ENCODE peak calls at places on chromosome 16, in four cellular contexts. L, D, R and X are unnamed samples.

GRCh38 chr16:7171151-7171550 is 161.5 kb upstream of the RBFOX1 start:
- DNase-seq in L (no peak), D (no peak), R (no peak), X (no peak)

GRCh38 chr16:83356266-83356665 is 451.5 kb upstream of the HSBP1 start:
- DNase-seq in L (peak), D (peak), R (peak), X (peak)

GRCh38 chr16:457732-458400 is 32.4 kb downstream of the RAB11FIP3 start:
- DNase-seq in L (no peak), D (no peak), R (peak), X (no peak)

GRCh38 chr16:67240506-67240905 is 6.8 kb downstream of the FHOD1 start:
- DNase-seq in L (no peak), D (no peak), R (no peak), X (no peak)

GRCh38 chr16:87541004-87541881 is 48.4 kb upstream of the ZCCHC14 start:
- DNase-seq in L (peak), D (no peak), R (peak), X (no peak)

GRCh38 chr16:71837150-71837549 is 8.6 kb upstream of the ATXN1L start:
- DNase-seq in L (no peak), D (no peak), R (no peak), X (no peak)

GRCh38 chr16:85173077-85173980 is 61.1 kb upstream of the CIBAR2 start:
- DNase-seq in L (no peak), D (peak), R (peak), X (no peak)

GRCh38 chr16:85563515-85564276 is 49.4 kb upstream of the GSE1 start:
- DNase-seq in L (no peak), D (peak), R (peak), X (peak)

GRCh38 chr16:55439101-55439690 is 39.8 kb upstream of the MMP2 start:
- DNase-seq in L (no peak), D (no peak), R (no peak), X (no peak)

GRCh38 chr16:50941651-50942050 is 199.8 kb downstream of the CYLD start:
- DNase-seq in L (no peak), D (no peak), R (no peak), X (no peak)

GRCh38 chr16:2973605-2974318 is 4.6 kb downstream of the PAQR4 start:
- DNase-seq in L (no peak), D (no peak), R (no peak), X (no peak)

GRCh38 chr16:88292007-88292940 is 90.5 kb upstream of the ZNF469 start:
- DNase-seq in L (no peak), D (no peak), R (peak), X (no peak)

GRCh38 chr16:3266873-3267537 is 10.6 kb upstream of the MEFV start:
- DNase-seq in L (peak), D (no peak), R (peak), X (peak)

GRCh38 chr16:85125570-85126382 is 13.5 kb upstream of the CIBAR2 start:
- DNase-seq in L (no peak), D (no peak), R (no peak), X (no peak)

GRCh38 chr16:57391708-57392107 is 12.9 kb upstream of the CCL17 start:
- DNase-seq in L (no peak), D (no peak), R (no peak), X (no peak)

GRCh38 chr16:3029499-3030127 is 5.8 kb downstream of the THOC6 start:
- DNase-seq in L (no peak), D (peak), R (peak), X (no peak)

GRCh38 chr16:85352221-85352620 is 239.9 kb upstream of the CIBAR2 start:
- DNase-seq in L (no peak), D (no peak), R (no peak), X (no peak)

GRCh38 chr16:58377932-58378331 is 14.3 kb upstream of the GINS3 start:
- DNase-seq in L (no peak), D (no peak), R (no peak), X (no peak)

GRCh38 chr16:56669840-56670639 is 426 bp downstream of the MT1H start:
- DNase-seq in L (no peak), D (no peak), R (no peak), X (no peak)

GRCh38 chr16:86635181-86635580 is 56.8 kb downstream of the FOXL1 start:
- DNase-seq in L (no peak), D (no peak), R (no peak), X (no peak)

GRCh38 chr16:83839561-83839960 is 31.8 kb downstream of the HSBP1 start:
- DNase-seq in L (no peak), D (no peak), R (no peak), X (no peak)

GRCh38 chr16:76940251-76940650 is 250.7 kb upstream of the MON1B start:
- DNase-seq in L (no peak), D (no peak), R (no peak), X (no peak)

GRCh38 chr16:12027091-12027490 is 50.6 kb downstream of the SNX29 start:
- DNase-seq in L (no peak), D (no peak), R (peak), X (no peak)

GRCh38 chr16:57089406-57089805 is 3.0 kb upstream of the CPNE2 start:
- DNase-seq in L (no peak), D (no peak), R (no peak), X (no peak)

DNA sequence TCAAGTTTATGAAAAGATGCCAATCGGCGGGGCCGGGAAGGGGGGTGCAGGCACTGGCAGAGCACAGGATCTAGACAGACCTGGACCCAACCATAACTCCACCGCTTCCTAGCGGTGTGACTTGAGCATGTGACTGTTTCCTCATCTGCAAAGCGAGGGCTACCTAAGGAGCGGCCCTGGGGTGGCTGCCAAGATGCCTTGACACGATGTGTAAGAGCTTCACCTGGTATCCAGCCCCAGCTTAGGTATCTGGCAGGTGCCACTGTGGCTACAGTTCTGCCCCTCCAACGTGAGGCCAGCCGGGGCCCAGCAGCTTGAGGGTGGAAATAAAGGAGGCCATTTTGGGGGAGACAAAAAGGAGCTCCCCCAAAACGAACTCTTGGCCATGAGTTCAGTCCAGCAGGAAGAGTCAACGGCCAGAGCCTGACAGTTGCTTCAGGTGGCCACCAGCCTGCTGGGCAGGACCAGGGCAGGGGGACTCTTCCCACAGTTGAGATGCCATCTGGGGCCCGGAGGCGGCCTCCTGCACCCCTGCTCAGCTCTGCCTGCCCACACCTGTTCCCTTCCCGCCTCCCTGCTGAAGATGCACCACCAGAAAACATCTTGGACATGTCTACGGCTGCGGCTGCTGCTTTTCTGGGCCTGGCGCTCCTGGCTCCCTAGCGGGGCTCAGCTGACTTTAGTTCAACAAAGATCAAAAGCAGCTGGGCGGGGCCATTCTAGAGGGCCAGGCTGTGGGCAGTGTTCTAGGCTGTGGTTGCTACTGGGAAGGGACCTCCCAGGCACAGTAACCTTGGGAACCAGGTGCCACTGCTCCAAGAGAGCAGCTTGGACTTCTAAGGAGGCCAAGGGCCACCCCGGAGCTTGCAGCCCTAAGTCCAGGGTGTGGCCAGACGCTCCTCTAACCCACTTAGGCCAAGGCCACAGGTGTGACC is 3.4 kb upstream of the MTSS2 start:
- DNase-seq in L (no peak), D (no peak), R (no peak), X (peak)
- TF ChIP-seq FOXM1 in L (no peak), D (no peak), R (no peak), X (no peak)

GRCh38 chr16:1941924-1942809 is 832 bp downstream of the MSRB1 start:
- DNase-seq in L (no peak), D (peak), R (no peak), X (no peak)

GRCh38 chr16:1941162-1941923 is 1.7 kb downstream of the MSRB1 start:
- DNase-seq in L (peak), D (peak), R (peak), X (peak)

GRCh38 chr16:1938910-1939309 is 4.1 kb downstream of the MSRB1 start:
- DNase-seq in L (no peak), D (no peak), R (no peak), X (no peak)

GRCh38 chr16:1938316-1938715 is 4.7 kb downstream of the MSRB1 start:
- DNase-seq in L (no peak), D (no peak), R (no peak), X (no peak)

DNA sequence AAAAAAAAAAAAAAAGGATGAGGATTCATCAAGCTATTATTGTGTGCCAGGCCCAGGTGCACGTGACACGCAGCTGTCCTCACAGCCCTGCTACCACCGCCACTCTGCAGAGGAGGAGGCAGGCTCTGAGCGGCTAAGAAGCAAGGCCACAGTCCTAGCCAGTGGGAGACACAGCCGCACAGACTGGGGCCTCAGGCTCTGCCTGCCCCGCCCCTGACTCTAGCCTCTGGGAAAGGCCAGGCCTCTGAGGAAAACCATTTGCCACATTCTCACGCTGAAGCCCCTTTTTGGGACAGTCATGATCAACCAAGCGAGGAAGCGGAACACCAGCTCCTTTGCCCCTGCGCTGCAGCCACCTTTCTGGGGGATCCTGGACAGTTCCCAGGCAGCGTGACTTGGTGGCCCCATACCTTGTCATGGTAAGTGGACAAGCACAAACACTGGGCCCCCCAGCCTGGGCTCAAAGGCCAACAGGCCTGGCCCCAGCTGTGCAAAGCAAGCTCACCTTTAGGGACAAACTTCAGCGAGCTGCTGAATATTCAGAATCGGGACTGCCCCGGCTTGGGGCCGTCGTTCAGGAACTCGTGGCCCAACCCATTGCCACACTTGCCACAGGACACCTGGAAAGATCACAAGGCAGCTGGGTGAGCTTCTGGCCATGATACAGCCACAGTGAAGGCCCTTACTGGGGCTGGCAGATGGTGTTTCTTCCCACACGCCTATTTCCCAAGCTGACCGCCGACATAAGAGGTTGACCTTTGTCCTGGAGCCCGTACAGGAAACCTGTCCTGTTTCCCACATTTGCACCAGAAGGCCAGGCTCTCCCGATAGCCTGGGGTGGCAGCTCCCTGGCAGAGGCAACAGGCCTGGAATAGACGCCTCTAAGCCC is 2.5 kb downstream of the MSRB1 start:
- DNase-seq in L (no peak), D (no peak), R (no peak), X (peak)
- TF ChIP-seq FOXM1 in L (no peak), D (no peak), R (no peak), X (no peak)

GRCh38 chr16:24493859-24494258 is 45.5 kb upstream of the RBBP6 start:
- DNase-seq in L (no peak), D (no peak), R (no peak), X (no peak)

GRCh38 chr16:24497405-24497804 is 42.0 kb upstream of the RBBP6 start:
- DNase-seq in L (no peak), D (no peak), R (no peak), X (no peak)

GRCh38 chr16:24488045-24488444 is 51.3 kb upstream of the RBBP6 start:
- DNase-seq in L (no peak), D (no peak), R (no peak), X (no peak)

GRCh38 chr16:24491721-24492120 is 47.6 kb upstream of the RBBP6 start:
- DNase-seq in L (no peak), D (no peak), R (no peak), X (no peak)
- TF ChIP-seq FOXM1 in L (no peak), D (no peak), R (no peak), X (no peak)

DNA sequence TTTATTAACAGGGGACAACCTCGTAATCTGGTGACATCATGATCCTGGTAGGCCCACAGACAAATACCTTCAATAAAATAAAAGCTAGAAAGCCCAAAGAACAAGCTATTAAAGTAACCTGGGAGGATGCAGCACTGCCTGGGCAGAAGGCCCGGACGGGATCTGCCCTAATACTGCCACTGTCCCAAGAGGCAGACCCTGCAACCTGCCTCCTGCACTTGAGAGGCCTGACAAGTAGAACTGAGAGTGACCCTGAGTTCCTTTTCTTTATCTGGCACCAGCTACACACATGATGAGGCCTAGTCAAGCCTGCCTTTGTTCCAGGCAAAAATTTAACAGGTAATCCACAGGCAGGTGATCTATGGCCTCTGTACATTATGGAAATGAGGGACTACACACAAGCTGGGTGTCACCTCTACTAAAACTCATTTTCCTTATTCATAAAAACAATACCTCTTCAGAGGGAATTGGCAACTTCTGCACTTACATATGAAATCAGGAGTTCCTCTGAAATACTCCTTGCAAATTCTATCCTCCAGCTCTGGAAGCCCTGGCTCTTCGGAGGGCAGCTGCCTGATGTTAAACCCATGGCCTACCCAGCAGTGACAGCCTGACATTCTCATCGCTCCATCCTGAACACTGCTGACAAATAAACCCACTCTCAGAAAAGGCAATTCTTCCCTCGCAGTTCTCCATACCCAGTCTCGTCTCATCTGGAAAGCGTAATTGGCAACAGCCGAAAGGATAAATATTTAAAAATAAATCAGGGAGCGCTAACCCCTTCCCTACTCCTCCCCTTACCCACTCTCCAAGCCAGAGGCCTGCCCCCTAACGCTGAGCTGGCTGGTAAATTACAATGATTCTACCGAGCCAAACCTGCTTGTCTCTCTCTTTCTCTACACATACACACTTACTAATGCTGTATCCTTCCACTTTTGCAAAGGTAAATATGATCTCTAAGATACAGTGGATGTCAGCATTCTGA is 2.5 kb upstream of the ZFHX3 start:
- DNase-seq in L (no peak), D (no peak), R (peak), X (no peak)
- TF ChIP-seq FOXM1 in L (no peak), D (no peak), R (no peak), X (no peak)

GRCh38 chr16:79672524-79672923 is 72.0 kb upstream of the MAF start:
- DNase-seq in L (no peak), D (no peak), R (no peak), X (no peak)
- TF ChIP-seq FOXM1 in L (no peak), D (no peak), R (no peak), X (no peak)